ENCODE peak calls at places on chromosomes 4 and X, in ten cellular contexts. K is mesothelial cell of epicardium; O is Peyer's patch; E is CD4-positive, alpha-beta T cell; R is omental fat pad; F is MCF 10A; H is tibial nerve; M is suprapubic skin; J is PC-9; P is GM12865. X is an unnamed sample.

GRCh38 chr4:154612472-154613414 is at the start of gene FGG:
- DNase-seq in K (no peak), O (no peak), E (no peak), R (no peak), F (no peak), H (no peak), M (no peak), J (no peak), P (no peak), X (no peak)

GRCh38 chrX:16653424-16653823 is 3.5 kb downstream of the S100G start:
- DNase-seq in K (no peak), O (peak; percentile 76), E (no peak), R (no peak), F (no peak), H (no peak), M (no peak), J (no peak), P (no peak), X (no peak)

GRCh38 chr4:44661940-44662622 is 10.7 kb upstream of the YIPF7 start:
- DNase-seq in K (no peak), O (no peak), E (no peak), R (no peak), F (peak; percentile 16), H (no peak), M (no peak), J (no peak), P (no peak), X (no peak)

GRCh38 chr4:53688186-53688790 is 97.0 kb upstream of the LNX1 start:
- DNase-seq in K (no peak), O (no peak), E (no peak), R (no peak), F (peak; percentile 93), H (no peak), M (no peak), J (no peak), P (peak; percentile 69), X (no peak)

GRCh38 chr4:67437974-67438713 is 107.2 kb downstream of the CENPC start:
- DNase-seq in K (no peak), O (no peak), E (no peak), R (no peak), F (peak; percentile 82), H (no peak), M (no peak), J (no peak), P (no peak), X (no peak)

GRCh38 chrX:131734621-131735020 is 190.7 kb downstream of the OR13H1 start:
- DNase-seq in K (no peak), O (peak; percentile 93), E (peak; percentile 67), R (peak; percentile 80), F (peak; percentile 88), H (no peak), M (peak; percentile 80), J (no peak), P (peak; percentile 28), X (no peak)

GRCh38 chr4:14837860-14838259 is 164.4 kb upstream of the CPEB2 start:
- DNase-seq in K (no peak), O (no peak), E (no peak), R (no peak), F (no peak), H (no peak), M (no peak), J (no peak), P (peak; percentile 32), X (no peak)

GRCh38 chr4:148730766-148731165 is 288.6 kb upstream of the NR3C2 start:
- DNase-seq in K (no peak), O (no peak), E (no peak), R (no peak), F (no peak), H (no peak), M (no peak), J (no peak), P (no peak), X (no peak)

GRCh38 chr4:27082786-27083185 is 222.1 kb downstream of the STIM2 start:
- DNase-seq in K (no peak), O (no peak), E (no peak), R (no peak), F (no peak), H (no peak), M (no peak), J (no peak), P (no peak), X (no peak)

GRCh38 chrX:154002215-154002719 is 17.4 kb downstream of the IRAK1 start:
- DNase-seq in K (no peak), O (peak; percentile 77), E (no peak), R (no peak), F (peak; percentile 71), H (peak; percentile 32), M (no peak), J (peak; percentile 76), P (peak; percentile 84), X (peak; percentile 81)

GRCh38 chr4:119615068-119615744 is 13.4 kb downstream of the PDE5A start:
- DNase-seq in K (no peak), O (no peak), E (no peak), R (no peak), F (no peak), H (no peak), M (no peak), J (no peak), P (no peak), X (no peak)

GRCh38 chr4:180953572-180953971 is 1289.6 kb upstream of the TENM3 start:
- DNase-seq in K (no peak), O (no peak), E (no peak), R (no peak), F (peak; percentile 15), H (no peak), M (no peak), J (no peak), P (no peak), X (no peak)

GRCh38 chrX:18410038-18410437 is 15.4 kb upstream of the CDKL5 start:
- DNase-seq in K (no peak), O (no peak), E (no peak), R (no peak), F (peak; percentile 55), H (no peak), M (no peak), J (no peak), P (peak; percentile 30), X (no peak)

GRCh38 chr4:179817317-179817716 is 2375.1 kb upstream of the AGA start:
- DNase-seq in K (no peak), O (no peak), E (no peak), R (no peak), F (no peak), H (no peak), M (no peak), J (no peak), P (peak; percentile 39), X (no peak)

DNA sequence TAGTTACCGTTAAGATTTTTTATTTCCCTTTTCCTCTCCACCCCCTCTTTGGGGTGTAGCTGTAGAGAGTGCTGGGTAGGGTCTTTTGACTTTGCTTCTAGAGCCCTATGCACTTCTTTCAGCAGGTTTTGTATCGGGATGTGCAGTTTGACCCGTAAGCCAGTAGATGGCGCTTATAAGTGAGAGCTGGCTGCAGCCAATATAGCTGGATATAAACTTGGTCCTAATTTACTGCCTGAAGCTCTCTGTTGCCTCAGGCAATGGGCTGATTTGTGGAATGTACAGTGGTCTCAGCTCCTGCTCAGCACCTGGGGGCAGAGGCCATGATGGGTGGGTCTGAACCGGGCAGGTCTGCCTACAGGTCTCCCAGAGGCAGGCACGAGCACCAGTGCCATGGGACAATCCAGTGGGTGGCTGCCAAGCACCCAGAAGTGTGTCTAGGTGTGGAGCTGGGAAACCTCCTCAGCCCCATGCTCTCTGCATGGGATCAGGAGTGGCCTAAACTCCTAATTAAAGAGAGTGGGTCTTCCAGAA is 146.5 kb downstream of the SPANXN1 start:
- DNase-seq in K (no peak), O (no peak), E (no peak), R (no peak), F (peak; percentile 13), H (no peak), M (no peak), J (peak; percentile 0), P (no peak), X (no peak)
- TF ChIP-seq CTCF in K (no peak), O (no peak), E (no peak), R (no peak), F (peak; percentile 21), H (no peak), M (no peak), J (peak; percentile 71), P (peak; percentile 20), X (peak; percentile 10)

GRCh38 chrX:35561985-35562384 is 236.2 kb upstream of the MAGEB16 start:
- DNase-seq in K (no peak), O (no peak), E (no peak), R (no peak), F (no peak), H (no peak), M (no peak), J (no peak), P (no peak), X (no peak)
- TF ChIP-seq CTCF in K (no peak), O (no peak), E (no peak), R (no peak), F (no peak), H (no peak), M (no peak), J (no peak), P (no peak), X (no peak)

DNA sequence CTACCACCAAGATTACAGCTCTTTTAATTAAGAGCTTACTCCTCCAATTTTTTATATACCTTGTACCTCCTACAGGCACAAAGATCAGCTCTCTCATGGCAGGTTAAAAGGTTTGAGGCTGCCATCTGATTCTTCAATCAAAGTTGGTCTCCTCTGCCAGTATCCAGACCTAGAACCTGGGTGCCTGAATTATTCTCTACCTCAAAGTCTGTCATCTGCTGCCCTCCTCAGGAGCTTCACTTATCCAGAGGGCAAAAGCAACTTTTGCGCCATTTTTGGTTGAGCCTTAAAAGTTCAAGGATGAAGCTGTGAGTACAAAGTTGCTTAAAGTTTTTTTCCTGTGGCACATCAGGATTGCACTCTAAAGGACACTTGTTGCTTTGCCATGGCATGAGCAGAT is 343.7 kb upstream of the PPP1R2C start:
- DNase-seq in K (no peak), O (no peak), E (no peak), R (no peak), F (peak; percentile 12), H (no peak), M (no peak), J (no peak), P (peak; percentile 8), X (no peak)
- TF ChIP-seq CTCF in K (no peak), O (no peak), E (no peak), R (no peak), F (peak; percentile 7), H (no peak), M (no peak), J (no peak), P (no peak), X (no peak)

GRCh38 chr4:139189417-139189749 is 12.4 kb upstream of the ELF2 start:
- DNase-seq in K (no peak), O (no peak), E (no peak), R (no peak), F (no peak), H (no peak), M (no peak), J (no peak), P (no peak), X (no peak)

GRCh38 chr4:139188648-139189416 is 11.8 kb upstream of the ELF2 start:
- DNase-seq in K (no peak), O (no peak), E (no peak), R (no peak), F (no peak), H (no peak), M (no peak), J (no peak), P (no peak), X (peak; percentile 73)

DNA sequence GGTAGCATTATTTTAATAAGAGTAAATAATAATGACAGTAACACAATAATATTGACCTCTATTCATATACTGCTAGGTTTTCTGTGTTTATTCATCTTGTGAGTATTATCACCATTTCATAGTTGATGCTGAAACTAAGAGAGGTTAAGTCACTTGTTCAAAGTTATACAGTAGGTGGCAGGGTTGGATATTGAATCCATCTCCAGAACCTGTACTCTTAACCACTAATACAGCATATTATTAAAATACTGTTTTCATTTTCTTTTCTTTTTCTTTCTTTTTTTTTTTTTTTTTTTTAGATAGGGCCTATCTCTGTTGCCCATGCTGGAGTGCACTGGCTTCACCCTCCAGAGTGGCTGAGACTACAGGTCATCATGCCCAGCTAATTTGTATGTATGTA is 7.1 kb upstream of the ELF2 start:
- DNase-seq in K (no peak), O (no peak), E (no peak), R (no peak), F (peak; percentile 54), H (no peak), M (no peak), J (no peak), P (peak; percentile 38), X (no peak)
- TF ChIP-seq CTCF in K (no peak), O (no peak), E (no peak), R (no peak), F (peak; percentile 24), H (no peak), M (no peak), J (peak; percentile 20), P (no peak), X (peak; percentile 23)